ENCODE peak calls at places on chromosomes 5 and 9, in four cellular contexts. Q, M, K and E are unnamed samples.
A peak's percentile ranks its signal among the peaks of the same experiment; 100 is the strongest.

GRCh38 chr5:118095100-118095499 is 893.2 kb downstream of the DTWD2 start:
- DNase-seq in M (no peak), Q (no peak), K (no peak), E (no peak)

GRCh38 chr5:100161868-100162267 is 373.3 kb upstream of the FAM174A start:
- DNase-seq in K (no peak), Q (no peak), M (no peak), E (no peak)

GRCh38 chr9:128073260-128073886 is 5.3 kb downstream of the SLC25A25 start:
- DNase-seq in M (peak; percentile 49), Q (no peak), K (no peak), E (no peak)

GRCh38 chr9:126391713-126392661 is 65.4 kb downstream of the MVB12B start:
- DNase-seq in M (no peak), Q (no peak), K (no peak), E (no peak)

GRCh38 chr9:69936427-69936826 is 107.2 kb upstream of the MAMDC2 start:
- DNase-seq in M (peak; percentile 86), K (peak; percentile 87), Q (no peak), E (no peak)

GRCh38 chr9:14256588-14256987 is 57.4 kb downstream of the NFIB start:
- DNase-seq in K (no peak), Q (no peak), M (no peak), E (no peak)

GRCh38 chr5:76133967-76134366 is 50.8 kb downstream of the SV2C start:
- DNase-seq in M (no peak), K (no peak), Q (no peak), E (no peak)

GRCh38 chr5:40437452-40437861 is 242.3 kb upstream of the PTGER4 start:
- DNase-seq in Q (no peak), K (peak; percentile 87), M (peak; percentile 94), E (no peak)

GRCh38 chr9:76372345-76372744 is 21.9 kb downstream of the RFK start:
- DNase-seq in K (no peak), M (peak; percentile 20), Q (no peak), E (no peak)

GRCh38 chr5:156182174-156182967 is 144.6 kb upstream of the SGCD start:
- DNase-seq in K (no peak), Q (no peak), M (no peak), E (no peak)

GRCh38 chr9:127945942-127946341 is 8.3 kb upstream of the DPM2 start:
- DNase-seq in M (no peak), Q (no peak), K (no peak), E (no peak)

DNA sequence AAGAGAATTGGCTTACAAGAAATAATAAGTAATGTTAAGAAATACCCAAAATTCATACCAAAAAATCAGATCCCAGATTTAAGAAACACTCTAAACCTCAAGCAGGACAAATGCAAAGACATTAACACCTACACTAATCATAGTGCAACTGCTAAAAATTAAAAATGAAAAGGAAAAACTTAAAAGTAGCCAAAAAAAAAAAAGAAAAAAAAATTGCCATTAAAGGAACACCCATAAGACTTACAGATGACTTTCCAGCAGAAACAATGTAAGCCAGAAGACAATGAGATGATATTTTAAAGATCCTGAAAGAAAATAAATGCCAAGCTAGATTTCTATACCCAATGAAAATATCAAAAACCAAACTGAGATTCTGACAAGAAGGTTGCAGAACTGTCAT is 101.5 kb downstream of the DENND1A start:
- DNase-seq in Q (no peak), K (no peak), M (no peak), E (no peak)
- TF ChIP-seq CTCF in Q (no peak), K (no peak), M (no peak), E (no peak)

DNA sequence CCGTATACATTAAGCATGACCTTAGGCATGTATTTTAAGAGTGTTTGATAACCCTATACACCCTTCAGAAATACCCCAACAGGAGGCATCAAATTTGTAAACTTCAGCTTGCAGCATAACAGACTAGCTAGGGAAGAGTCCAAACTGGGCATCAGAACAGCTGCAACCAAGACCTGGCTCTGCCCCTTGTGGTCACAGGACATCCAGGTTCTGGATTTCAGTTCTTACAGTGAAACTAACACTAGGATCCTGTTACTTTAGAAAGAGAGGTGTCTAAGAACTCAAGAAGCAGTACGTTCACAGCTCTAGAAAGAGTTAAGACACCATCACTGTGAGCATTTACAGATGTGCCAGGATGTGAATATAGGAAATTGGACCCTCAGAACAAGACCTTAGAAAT is 229.8 kb downstream of the BNC2 start:
- DNase-seq in Q (peak; percentile 16), M (peak; percentile 74), K (no peak), E (no peak)
- TF ChIP-seq CTCF in Q (peak; percentile 7), M (peak; percentile 56), K (no peak), E (peak; percentile 40)

DNA sequence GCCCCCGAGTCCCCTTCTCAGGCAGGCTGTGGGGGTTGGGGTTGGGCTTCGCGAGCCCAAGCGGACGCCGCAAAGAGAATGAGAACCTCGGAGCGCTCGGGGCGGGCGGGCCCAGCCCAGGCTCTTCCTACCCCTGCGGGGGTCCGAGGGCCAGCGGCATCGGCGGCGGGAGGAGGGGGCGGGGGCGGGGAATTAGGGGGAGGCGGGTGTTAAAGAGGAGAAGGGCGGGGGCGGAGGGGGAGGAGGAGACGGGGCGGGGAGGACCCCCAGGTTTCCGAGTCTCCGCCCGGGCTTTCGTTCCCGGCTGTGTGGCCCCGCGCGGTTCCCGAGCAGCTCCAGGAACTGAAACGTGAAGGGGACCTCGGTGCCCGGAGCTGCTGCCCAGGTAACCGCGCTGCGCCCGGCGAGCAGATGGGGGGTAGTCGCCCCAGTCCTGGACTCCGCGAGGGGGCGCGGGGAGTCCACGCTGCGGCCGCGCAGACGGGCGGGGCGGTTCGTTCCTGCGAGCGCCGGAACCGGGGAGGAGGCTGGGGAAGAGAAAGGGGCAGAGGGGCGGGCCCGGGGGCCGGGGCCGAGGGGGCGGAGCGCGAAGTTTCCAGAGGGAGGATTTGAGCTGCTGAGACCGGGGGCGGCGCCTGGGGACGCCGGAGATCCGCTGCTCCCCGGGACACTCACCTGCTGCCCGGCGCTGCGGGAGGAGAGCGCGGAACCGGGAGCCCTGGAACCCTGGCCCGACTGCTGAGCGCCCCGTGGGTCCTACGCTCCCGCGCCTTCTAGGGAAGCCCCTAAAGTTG is 38.4 kb upstream of the PLEKHG4B start:
- DNase-seq in Q (no peak), M (peak; percentile 34), K (peak; percentile 11), E (no peak)
- TF ChIP-seq CTCF in Q (no peak), M (peak; percentile 18), K (no peak), E (peak; percentile 44)

GRCh38 chr5:3604501-3604900 is 8.9 kb downstream of the IRX1 start:
- DNase-seq in K (peak; percentile 51), M (no peak), Q (no peak), E (no peak)

GRCh38 chr5:3601929-3602712 is 6.5 kb downstream of the IRX1 start:
- DNase-seq in M (no peak), K (no peak), Q (no peak), E (no peak)

GRCh38 chr5:3605298-3606010 is 9.8 kb downstream of the IRX1 start:
- DNase-seq in K (no peak), Q (no peak), M (no peak), E (no peak)

GRCh38 chr5:3601060-3601710 is 5.6 kb downstream of the IRX1 start:
- DNase-seq in M (no peak), K (no peak), Q (no peak), E (no peak)

DNA sequence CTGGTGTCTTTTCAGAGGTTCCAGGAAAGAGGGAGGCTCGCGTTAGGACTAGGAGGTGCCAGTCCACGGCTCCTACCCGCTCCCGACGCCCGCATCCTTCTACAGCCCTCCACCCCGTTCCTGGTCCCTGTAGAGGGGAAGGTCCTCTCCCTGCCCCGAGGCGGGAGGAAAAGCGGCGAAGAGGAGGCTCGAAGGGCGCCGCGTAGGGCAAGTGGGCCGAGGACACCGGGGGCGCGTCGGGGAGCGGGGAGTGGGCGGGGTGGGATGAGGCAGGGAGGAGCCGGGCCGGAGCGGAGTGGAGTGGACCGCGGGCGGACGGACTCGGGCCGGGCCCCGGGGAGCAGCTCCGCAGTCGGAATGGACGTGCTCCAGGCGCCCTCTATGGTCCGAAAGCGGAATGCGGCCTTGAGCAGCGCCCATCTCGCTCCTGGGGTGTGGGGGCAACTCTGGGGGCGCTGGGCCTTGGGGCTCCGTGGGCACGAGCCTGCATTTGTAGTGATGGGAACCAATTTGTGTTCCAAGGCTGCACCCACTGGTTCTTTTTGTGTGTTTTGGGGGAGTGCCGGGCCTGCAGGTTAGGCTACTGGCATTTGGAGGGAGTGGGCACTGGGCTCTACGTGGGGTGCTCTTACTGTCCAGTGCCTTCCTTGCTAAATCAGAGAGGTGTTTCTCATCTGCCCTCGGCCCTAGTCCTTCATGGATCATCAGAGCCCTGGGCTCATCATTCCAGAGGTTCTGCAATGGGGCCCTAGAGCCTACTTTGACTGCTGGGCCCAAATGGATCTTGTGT is 7.3 kb downstream of the IRX1 start:
- DNase-seq in Q (no peak), K (no peak), M (peak; percentile 7), E (no peak)
- TF ChIP-seq CTCF in Q (peak; percentile 28), K (no peak), M (peak; percentile 40), E (peak; percentile 15)

DNA sequence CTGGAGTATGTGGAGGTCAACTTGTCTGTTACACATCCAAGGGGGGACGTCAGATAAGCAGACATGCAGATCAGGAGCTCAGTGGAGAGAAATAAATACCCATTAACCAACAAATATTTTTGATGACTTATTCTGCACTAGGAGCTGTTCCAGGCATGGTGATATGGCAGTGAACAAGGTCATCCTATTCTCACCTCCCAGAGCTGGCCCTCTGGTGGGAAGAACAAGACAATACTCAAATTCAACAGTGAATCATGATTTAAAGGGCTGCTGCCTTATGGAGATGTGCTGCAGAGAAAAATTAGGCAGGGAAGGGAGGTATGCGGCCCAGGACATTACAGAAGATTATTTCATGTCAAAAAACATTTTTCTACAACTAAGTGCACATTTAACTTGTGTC is 36.5 kb downstream of the SYK start:
- DNase-seq in K (peak; percentile 18), Q (no peak), M (peak; percentile 1), E (no peak)
- TF ChIP-seq CTCF in K (peak; percentile 24), Q (no peak), M (no peak), E (peak; percentile 7)